ENCODE peak calls at places on chromosomes 4 and X, in ten cellular contexts. One of them, this sample, is unnamed.

GRCh38 chrX:54178100-54178940 is 4.7 kb downstream of the FAM120C start:
- DNase-seq in astrocyte of the spinal cord: peak
- DNase-seq in astrocyte: peak
- DNase-seq in adrenal gland: no peak
- DNase-seq in lower leg skin: no peak
- DNase-seq in fibroblast of mammary gland: peak
- DNase-seq in fibroblast of the aortic adventitia: peak
- DNase-seq in dorsolateral prefrontal cortex: no peak
- DNase-seq in cardiac muscle cell: no peak
- DNase-seq in BJ: no peak
- DNase-seq in this sample: peak

GRCh38 chr4:127549521-127549920 is 83.2 kb upstream of the INTU start:
- DNase-seq in astrocyte of the spinal cord: no peak
- DNase-seq in astrocyte: no peak
- DNase-seq in adrenal gland: no peak
- DNase-seq in lower leg skin: no peak
- DNase-seq in fibroblast of mammary gland: no peak
- DNase-seq in fibroblast of the aortic adventitia: no peak
- DNase-seq in dorsolateral prefrontal cortex: no peak
- DNase-seq in cardiac muscle cell: no peak
- DNase-seq in BJ: no peak
- DNase-seq in this sample: no peak

GRCh38 chrX:70826715-70827114 is 81.8 kb downstream of the TEX11 start:
- DNase-seq in astrocyte of the spinal cord: no peak
- DNase-seq in astrocyte: no peak
- DNase-seq in adrenal gland: peak
- DNase-seq in lower leg skin: no peak
- DNase-seq in fibroblast of mammary gland: no peak
- DNase-seq in fibroblast of the aortic adventitia: no peak
- DNase-seq in dorsolateral prefrontal cortex: peak
- DNase-seq in cardiac muscle cell: no peak
- DNase-seq in BJ: no peak
- DNase-seq in this sample: no peak

GRCh38 chrX:130893356-130894085 is 9.5 kb downstream of the ENOX2 start:
- DNase-seq in astrocyte of the spinal cord: no peak
- DNase-seq in astrocyte: no peak
- DNase-seq in adrenal gland: peak
- DNase-seq in lower leg skin: no peak
- DNase-seq in fibroblast of mammary gland: peak
- DNase-seq in fibroblast of the aortic adventitia: peak
- DNase-seq in dorsolateral prefrontal cortex: no peak
- DNase-seq in cardiac muscle cell: no peak
- DNase-seq in BJ: no peak
- DNase-seq in this sample: no peak

GRCh38 chr4:8308144-8308543 is 38.6 kb downstream of the HTRA3 start:
- DNase-seq in astrocyte of the spinal cord: no peak
- DNase-seq in astrocyte: no peak
- DNase-seq in adrenal gland: no peak
- DNase-seq in lower leg skin: no peak
- DNase-seq in fibroblast of mammary gland: no peak
- DNase-seq in fibroblast of the aortic adventitia: no peak
- DNase-seq in dorsolateral prefrontal cortex: no peak
- DNase-seq in cardiac muscle cell: no peak
- DNase-seq in BJ: no peak
- DNase-seq in this sample: no peak

GRCh38 chr4:153247116-153247490 is 42.9 kb downstream of the TRIM2 start:
- DNase-seq in astrocyte of the spinal cord: no peak
- DNase-seq in astrocyte: no peak
- DNase-seq in adrenal gland: no peak
- DNase-seq in lower leg skin: no peak
- DNase-seq in fibroblast of mammary gland: no peak
- DNase-seq in fibroblast of the aortic adventitia: no peak
- DNase-seq in dorsolateral prefrontal cortex: no peak
- DNase-seq in cardiac muscle cell: no peak
- DNase-seq in BJ: no peak
- DNase-seq in this sample: no peak

GRCh38 chr4:169952236-169953088 is 73.7 kb downstream of the MFAP3L start:
- DNase-seq in astrocyte of the spinal cord: no peak
- DNase-seq in astrocyte: no peak
- DNase-seq in adrenal gland: no peak
- DNase-seq in lower leg skin: no peak
- DNase-seq in fibroblast of mammary gland: no peak
- DNase-seq in fibroblast of the aortic adventitia: no peak
- DNase-seq in dorsolateral prefrontal cortex: no peak
- DNase-seq in cardiac muscle cell: no peak
- DNase-seq in BJ: no peak
- DNase-seq in this sample: no peak

GRCh38 chrX:72466493-72466892 is 106.2 kb downstream of the HDAC8 start:
- DNase-seq in astrocyte of the spinal cord: no peak
- DNase-seq in astrocyte: no peak
- DNase-seq in adrenal gland: no peak
- DNase-seq in lower leg skin: no peak
- DNase-seq in fibroblast of mammary gland: peak
- DNase-seq in fibroblast of the aortic adventitia: peak
- DNase-seq in dorsolateral prefrontal cortex: no peak
- DNase-seq in cardiac muscle cell: no peak
- DNase-seq in BJ: no peak
- DNase-seq in this sample: no peak

GRCh38 chr4:37994569-37994968 is 34.4 kb downstream of the PTTG2 start:
- DNase-seq in astrocyte of the spinal cord: no peak
- DNase-seq in astrocyte: no peak
- DNase-seq in adrenal gland: no peak
- DNase-seq in lower leg skin: no peak
- DNase-seq in fibroblast of mammary gland: no peak
- DNase-seq in fibroblast of the aortic adventitia: no peak
- DNase-seq in dorsolateral prefrontal cortex: no peak
- DNase-seq in cardiac muscle cell: no peak
- DNase-seq in BJ: no peak
- DNase-seq in this sample: no peak

GRCh38 chrX:22803353-22803752 is 196.4 kb upstream of the DDX53 start:
- DNase-seq in astrocyte of the spinal cord: no peak
- DNase-seq in astrocyte: no peak
- DNase-seq in adrenal gland: no peak
- DNase-seq in lower leg skin: no peak
- DNase-seq in fibroblast of mammary gland: no peak
- DNase-seq in fibroblast of the aortic adventitia: no peak
- DNase-seq in dorsolateral prefrontal cortex: no peak
- DNase-seq in cardiac muscle cell: no peak
- DNase-seq in BJ: no peak
- DNase-seq in this sample: no peak

GRCh38 chrX:64398088-64398487 is 2.8 kb upstream of the MTMR8 start:
- DNase-seq in astrocyte of the spinal cord: no peak
- DNase-seq in astrocyte: no peak
- DNase-seq in adrenal gland: no peak
- DNase-seq in lower leg skin: no peak
- DNase-seq in fibroblast of mammary gland: no peak
- DNase-seq in fibroblast of the aortic adventitia: no peak
- DNase-seq in dorsolateral prefrontal cortex: no peak
- DNase-seq in cardiac muscle cell: no peak
- DNase-seq in BJ: no peak
- DNase-seq in this sample: no peak

GRCh38 chrX:26411045-26411444 is 195.1 kb downstream of the MAGEB5 start:
- DNase-seq in astrocyte of the spinal cord: no peak
- DNase-seq in astrocyte: no peak
- DNase-seq in adrenal gland: no peak
- DNase-seq in lower leg skin: peak
- DNase-seq in fibroblast of mammary gland: no peak
- DNase-seq in fibroblast of the aortic adventitia: no peak
- DNase-seq in dorsolateral prefrontal cortex: no peak
- DNase-seq in cardiac muscle cell: no peak
- DNase-seq in BJ: no peak
- DNase-seq in this sample: peak

GRCh38 chrX:42089014-42089413 is 165.7 kb upstream of the CASK start:
- DNase-seq in astrocyte of the spinal cord: no peak
- DNase-seq in astrocyte: no peak
- DNase-seq in adrenal gland: no peak
- DNase-seq in lower leg skin: no peak
- DNase-seq in fibroblast of mammary gland: no peak
- DNase-seq in fibroblast of the aortic adventitia: no peak
- DNase-seq in dorsolateral prefrontal cortex: no peak
- DNase-seq in cardiac muscle cell: no peak
- DNase-seq in BJ: no peak
- DNase-seq in this sample: no peak

DNA sequence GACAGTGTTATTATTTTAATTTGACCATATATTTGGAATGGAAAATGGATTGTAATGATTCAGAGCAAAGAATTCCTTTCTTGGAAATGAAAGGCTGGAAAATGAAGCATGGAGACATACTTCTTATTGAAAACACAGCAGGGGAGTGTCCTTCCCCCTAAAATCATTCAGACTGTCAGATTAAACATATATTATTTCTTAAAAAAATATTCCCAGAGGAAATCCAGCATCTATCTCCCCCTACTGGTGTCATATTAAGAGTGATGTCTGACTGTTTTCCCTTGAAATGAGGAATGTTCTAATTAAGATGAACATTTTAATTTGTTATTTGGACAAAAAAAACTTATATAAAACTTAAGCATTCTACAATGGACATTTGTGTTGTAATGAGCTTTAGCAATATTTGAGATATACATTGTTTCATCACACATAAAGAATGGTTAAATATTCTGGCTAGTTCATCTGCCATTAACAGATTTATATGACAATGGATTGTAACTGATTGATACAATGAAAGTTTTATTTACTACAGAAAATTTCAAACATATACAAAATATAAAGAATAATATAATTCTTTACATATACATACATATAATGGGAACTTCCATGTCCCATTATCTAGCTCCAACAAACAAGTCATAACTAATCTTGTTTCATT is 264.6 kb downstream of the SPRY1 start:
- DNase-seq in astrocyte of the spinal cord: peak
- DNase-seq in astrocyte: no peak
- DNase-seq in adrenal gland: no peak
- DNase-seq in lower leg skin: no peak
- DNase-seq in fibroblast of mammary gland: peak
- DNase-seq in fibroblast of the aortic adventitia: peak
- DNase-seq in dorsolateral prefrontal cortex: no peak
- DNase-seq in cardiac muscle cell: peak
- DNase-seq in BJ: no peak
- DNase-seq in this sample: peak
- TF ChIP-seq CTCF in astrocyte of the spinal cord: peak
- TF ChIP-seq CTCF in astrocyte: peak
- TF ChIP-seq CTCF in adrenal gland: peak
- TF ChIP-seq CTCF in lower leg skin: peak
- TF ChIP-seq CTCF in fibroblast of mammary gland: peak
- TF ChIP-seq CTCF in fibroblast of the aortic adventitia: peak
- TF ChIP-seq CTCF in dorsolateral prefrontal cortex: peak
- TF ChIP-seq CTCF in cardiac muscle cell: peak
- TF ChIP-seq CTCF in BJ: peak
- TF ChIP-seq CTCF in this sample: peak

GRCh38 chr4:84482564-84483563 is 16.2 kb downstream of the NKX6-1 start:
- DNase-seq in astrocyte of the spinal cord: no peak
- DNase-seq in astrocyte: no peak
- DNase-seq in adrenal gland: no peak
- DNase-seq in lower leg skin: no peak
- DNase-seq in fibroblast of mammary gland: peak
- DNase-seq in fibroblast of the aortic adventitia: no peak
- DNase-seq in dorsolateral prefrontal cortex: no peak
- DNase-seq in cardiac muscle cell: peak
- DNase-seq in BJ: no peak
- DNase-seq in this sample: peak
- H3K4me3 ChIP-seq in astrocyte of the spinal cord: peak
- H3K4me3 ChIP-seq in astrocyte: no peak
- H3K4me3 ChIP-seq in adrenal gland: peak
- H3K4me3 ChIP-seq in lower leg skin: no peak
- H3K4me3 ChIP-seq in fibroblast of mammary gland: peak
- H3K4me3 ChIP-seq in fibroblast of the aortic adventitia: no peak
- H3K4me3 ChIP-seq in dorsolateral prefrontal cortex: no peak
- H3K4me3 ChIP-seq in cardiac muscle cell: peak
- H3K4me3 ChIP-seq in BJ: no peak
- H3K4me3 ChIP-seq in this sample: no peak

DNA sequence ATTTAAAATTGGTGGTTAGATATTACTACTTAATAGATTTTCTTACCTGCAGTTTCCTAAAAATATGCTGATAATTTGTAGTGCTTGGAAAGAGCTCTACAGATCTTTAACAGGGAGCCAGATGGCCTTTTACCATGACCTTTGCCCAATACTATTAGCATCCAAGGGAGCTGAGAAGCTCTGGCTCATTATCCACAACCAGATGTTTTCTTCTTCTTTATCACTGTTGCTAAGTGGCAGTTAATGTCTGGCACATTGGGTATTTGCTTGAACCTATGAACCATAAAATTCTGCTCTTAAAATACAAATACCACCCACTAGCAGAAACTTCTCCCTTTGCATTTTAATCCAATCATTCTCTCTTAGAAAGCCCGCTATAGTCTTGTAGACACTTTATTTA is 1480.3 kb downstream of the C4orf33 start:
- DNase-seq in astrocyte of the spinal cord: no peak
- DNase-seq in astrocyte: no peak
- DNase-seq in adrenal gland: no peak
- DNase-seq in lower leg skin: no peak
- DNase-seq in fibroblast of mammary gland: no peak
- DNase-seq in fibroblast of the aortic adventitia: no peak
- DNase-seq in dorsolateral prefrontal cortex: no peak
- DNase-seq in cardiac muscle cell: no peak
- DNase-seq in BJ: no peak
- DNase-seq in this sample: no peak
- TF ChIP-seq CTCF in astrocyte of the spinal cord: no peak
- TF ChIP-seq CTCF in astrocyte: no peak
- TF ChIP-seq CTCF in adrenal gland: no peak
- TF ChIP-seq CTCF in lower leg skin: no peak
- TF ChIP-seq CTCF in fibroblast of mammary gland: no peak
- TF ChIP-seq CTCF in fibroblast of the aortic adventitia: no peak
- TF ChIP-seq CTCF in dorsolateral prefrontal cortex: no peak
- TF ChIP-seq CTCF in cardiac muscle cell: no peak
- TF ChIP-seq CTCF in BJ: no peak
- TF ChIP-seq CTCF in this sample: no peak

DNA sequence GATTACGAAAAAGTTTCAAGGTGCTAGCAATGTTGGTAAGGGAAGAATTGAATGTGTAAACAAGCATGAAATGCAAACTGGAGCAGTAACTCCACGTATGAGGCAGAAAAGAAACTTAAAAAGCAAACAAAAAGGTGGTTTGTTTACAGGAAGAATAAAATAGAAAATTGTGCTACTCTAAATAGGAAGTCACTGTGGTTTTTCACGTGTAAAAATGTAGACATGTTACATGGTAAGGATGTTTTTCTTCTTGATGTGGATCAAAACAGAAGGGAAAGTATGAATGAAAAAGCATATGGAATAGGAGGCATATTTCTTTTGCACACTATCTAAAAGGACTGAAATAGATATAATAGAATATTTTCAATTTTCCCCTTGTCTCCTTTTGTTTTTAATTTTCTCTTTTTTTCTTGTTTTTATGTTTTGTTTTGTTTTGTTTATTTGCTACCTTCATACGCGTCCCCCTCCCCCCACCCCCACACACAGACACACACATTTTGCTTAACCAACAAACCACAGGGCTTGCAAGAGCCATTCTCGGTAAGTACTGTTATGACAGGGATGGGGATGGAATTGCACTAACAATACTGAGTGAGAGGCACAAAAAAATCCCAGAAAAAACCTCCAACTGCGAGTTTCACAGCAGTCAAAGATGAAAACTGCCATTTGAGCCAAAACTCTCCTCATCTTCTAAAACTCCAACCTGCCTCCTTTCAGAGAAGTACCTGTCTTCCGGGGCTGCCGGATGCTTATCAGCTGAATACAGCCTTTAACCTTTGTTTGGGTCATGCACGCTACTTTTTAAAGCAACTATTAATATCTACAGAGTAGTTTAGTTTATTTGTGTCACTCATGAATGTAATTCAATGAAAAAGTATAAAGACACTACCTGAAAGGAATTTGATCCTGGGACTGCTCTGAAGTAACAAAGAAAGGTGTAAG is 135.8 kb downstream of the IL15 start:
- DNase-seq in astrocyte of the spinal cord: no peak
- DNase-seq in astrocyte: no peak
- DNase-seq in adrenal gland: no peak
- DNase-seq in lower leg skin: no peak
- DNase-seq in fibroblast of mammary gland: no peak
- DNase-seq in fibroblast of the aortic adventitia: no peak
- DNase-seq in dorsolateral prefrontal cortex: no peak
- DNase-seq in cardiac muscle cell: no peak
- DNase-seq in BJ: no peak
- DNase-seq in this sample: no peak
- H3K4me3 ChIP-seq in astrocyte of the spinal cord: no peak
- H3K4me3 ChIP-seq in astrocyte: no peak
- H3K4me3 ChIP-seq in adrenal gland: no peak
- H3K4me3 ChIP-seq in lower leg skin: no peak
- H3K4me3 ChIP-seq in fibroblast of mammary gland: no peak
- H3K4me3 ChIP-seq in fibroblast of the aortic adventitia: no peak
- H3K4me3 ChIP-seq in dorsolateral prefrontal cortex: no peak
- H3K4me3 ChIP-seq in cardiac muscle cell: no peak
- H3K4me3 ChIP-seq in BJ: no peak
- H3K4me3 ChIP-seq in this sample: no peak